ENCODE peak calls at places on chromosomes 11 and 22, in four cellular contexts. One of them, this sample, is unnamed.

GRCh38 chr11:131195801-131196517 is 174.5 kb upstream of the NTM start:
- DNase-seq in colonic mucosa: peak
- DNase-seq in heart left ventricle: peak
- DNase-seq in thoracic aorta: no peak
- DNase-seq in this sample: no peak

GRCh38 chr22:36330655-36331305 is 57.0 kb downstream of the MYH9 start:
- DNase-seq in heart left ventricle: peak
- DNase-seq in colonic mucosa: peak
- DNase-seq in thoracic aorta: peak
- DNase-seq in this sample: peak

GRCh38 chr11:68251770-68252169 is 20.0 kb downstream of the C11orf24 start:
- DNase-seq in thoracic aorta: no peak
- DNase-seq in heart left ventricle: no peak
- DNase-seq in colonic mucosa: no peak
- DNase-seq in this sample: no peak

GRCh38 chr22:30121988-30122387 is 41.7 kb downstream of the HORMAD2 start:
- DNase-seq in heart left ventricle: no peak
- DNase-seq in colonic mucosa: no peak
- DNase-seq in thoracic aorta: no peak
- DNase-seq in this sample: no peak

GRCh38 chr11:116891746-116892145 is 54.3 kb upstream of the APOA1 start:
- DNase-seq in thoracic aorta: no peak
- DNase-seq in colonic mucosa: no peak
- DNase-seq in heart left ventricle: no peak
- DNase-seq in this sample: no peak

GRCh38 chr22:47194476-47195155 is 432.2 kb downstream of the TBC1D22A start:
- DNase-seq in thoracic aorta: no peak
- DNase-seq in heart left ventricle: no peak
- DNase-seq in colonic mucosa: peak
- DNase-seq in this sample: peak

GRCh38 chr22:47281126-47282106 is 519.0 kb downstream of the TBC1D22A start:
- DNase-seq in colonic mucosa: no peak
- DNase-seq in heart left ventricle: no peak
- DNase-seq in thoracic aorta: no peak
- DNase-seq in this sample: no peak

GRCh38 chr11:75467881-75468280 is 34.9 kb upstream of the KLHL35 start:
- DNase-seq in colonic mucosa: no peak
- DNase-seq in heart left ventricle: no peak
- DNase-seq in thoracic aorta: no peak
- DNase-seq in this sample: no peak

GRCh38 chr11:125264091-125265022 is 99.8 kb downstream of the PKNOX2 start:
- DNase-seq in thoracic aorta: no peak
- DNase-seq in heart left ventricle: no peak
- DNase-seq in colonic mucosa: no peak
- DNase-seq in this sample: no peak

GRCh38 chr11:35354644-35355043 is 64.7 kb downstream of the SLC1A2 start:
- DNase-seq in colonic mucosa: no peak
- DNase-seq in heart left ventricle: no peak
- DNase-seq in thoracic aorta: no peak
- DNase-seq in this sample: no peak

GRCh38 chr11:75981546-75981945 is 166.5 kb downstream of the UVRAG start:
- DNase-seq in heart left ventricle: no peak
- DNase-seq in thoracic aorta: no peak
- DNase-seq in colonic mucosa: no peak
- DNase-seq in this sample: no peak

GRCh38 chr22:23180301-23180892 is at the start of gene BCR:
- DNase-seq in thoracic aorta: no peak
- DNase-seq in heart left ventricle: peak
- DNase-seq in colonic mucosa: peak
- DNase-seq in this sample: peak

GRCh38 chr22:32103648-32104326 is 55.3 kb downstream of the C22orf42 start:
- DNase-seq in heart left ventricle: no peak
- DNase-seq in thoracic aorta: no peak
- DNase-seq in colonic mucosa: no peak
- DNase-seq in this sample: no peak

GRCh38 chr22:19037282-19038163 is 84.7 kb downstream of the DGCR2 start:
- DNase-seq in thoracic aorta: no peak
- DNase-seq in colonic mucosa: no peak
- DNase-seq in heart left ventricle: no peak
- DNase-seq in this sample: peak

GRCh38 chr11:417652-418342 is 3.0 kb upstream of the SIGIRR start:
- DNase-seq in heart left ventricle: no peak
- DNase-seq in colonic mucosa: no peak
- DNase-seq in thoracic aorta: no peak
- DNase-seq in this sample: peak

GRCh38 chr11:62805991-62806441 is 776 bp upstream of the NXF1 start:
- DNase-seq in thoracic aorta: no peak
- DNase-seq in heart left ventricle: no peak
- DNase-seq in colonic mucosa: peak
- DNase-seq in this sample: no peak

GRCh38 chr22:35464399-35464798 is 64.5 kb downstream of the MCM5 start:
- DNase-seq in colonic mucosa: no peak
- DNase-seq in heart left ventricle: no peak
- DNase-seq in thoracic aorta: no peak
- DNase-seq in this sample: no peak

GRCh38 chr22:19779685-19780268 is 19.2 kb downstream of the TBX1 start:
- DNase-seq in colonic mucosa: no peak
- DNase-seq in heart left ventricle: no peak
- DNase-seq in thoracic aorta: no peak
- DNase-seq in this sample: no peak

GRCh38 chr11:62479631-62480201 is 60.9 kb downstream of the SCGB1A1 start:
- DNase-seq in colonic mucosa: no peak
- DNase-seq in thoracic aorta: no peak
- DNase-seq in heart left ventricle: no peak
- DNase-seq in this sample: no peak

GRCh38 chr22:36759481-36760159 is 16.3 kb downstream of the IFT27 start:
- DNase-seq in thoracic aorta: no peak
- DNase-seq in heart left ventricle: no peak
- DNase-seq in colonic mucosa: no peak
- DNase-seq in this sample: no peak

GRCh38 chr11:6505577-6506240 is 8.6 kb downstream of the DNHD1 start:
- DNase-seq in thoracic aorta: no peak
- DNase-seq in heart left ventricle: no peak
- DNase-seq in colonic mucosa: no peak
- DNase-seq in this sample: no peak

GRCh38 chr11:7775689-7776088 is 21.1 kb downstream of the OR5P2 start:
- DNase-seq in thoracic aorta: no peak
- DNase-seq in colonic mucosa: no peak
- DNase-seq in heart left ventricle: no peak
- DNase-seq in this sample: no peak

GRCh38 chr11:8260202-8260996 is 3.3 kb downstream of the LMO1 start:
- DNase-seq in colonic mucosa: no peak
- DNase-seq in thoracic aorta: no peak
- DNase-seq in heart left ventricle: no peak
- DNase-seq in this sample: peak

GRCh38 chr11:1702506-1702905 is 5.5 kb downstream of the KRTAP5-6 start:
- DNase-seq in thoracic aorta: no peak
- DNase-seq in heart left ventricle: no peak
- DNase-seq in colonic mucosa: peak
- DNase-seq in this sample: peak

GRCh38 chr11:2778630-2779498 is 79.1 kb upstream of the KCNQ1OT1 start:
- DNase-seq in colonic mucosa: peak
- DNase-seq in thoracic aorta: peak
- DNase-seq in heart left ventricle: peak
- DNase-seq in this sample: peak

GRCh38 chr11:69816671-69817070 is 2.5 kb downstream of the FGF3 start:
- DNase-seq in colonic mucosa: no peak
- DNase-seq in thoracic aorta: no peak
- DNase-seq in heart left ventricle: no peak
- DNase-seq in this sample: no peak

GRCh38 chr11:69819109-69819490 is at the start of gene FGF3:
- DNase-seq in thoracic aorta: no peak
- DNase-seq in heart left ventricle: no peak
- DNase-seq in colonic mucosa: no peak
- DNase-seq in this sample: no peak

GRCh38 chr11:69819541-69820070 is 390 bp upstream of the FGF3 start:
- DNase-seq in colonic mucosa: no peak
- DNase-seq in thoracic aorta: no peak
- DNase-seq in heart left ventricle: no peak
- DNase-seq in this sample: no peak

GRCh38 chr11:69817265-69818236 is 1.7 kb downstream of the FGF3 start:
- DNase-seq in colonic mucosa: no peak
- DNase-seq in heart left ventricle: no peak
- DNase-seq in thoracic aorta: no peak
- DNase-seq in this sample: no peak

GRCh38 chr11:69818243-69819108 is 740 bp downstream of the FGF3 start:
- DNase-seq in colonic mucosa: no peak
- DNase-seq in thoracic aorta: no peak
- DNase-seq in heart left ventricle: no peak
- DNase-seq in this sample: no peak
- H3K4me3 ChIP-seq in colonic mucosa: no peak
- H3K4me3 ChIP-seq in thoracic aorta: no peak
- H3K4me3 ChIP-seq in heart left ventricle: no peak
- H3K4me3 ChIP-seq in this sample: no peak

DNA sequence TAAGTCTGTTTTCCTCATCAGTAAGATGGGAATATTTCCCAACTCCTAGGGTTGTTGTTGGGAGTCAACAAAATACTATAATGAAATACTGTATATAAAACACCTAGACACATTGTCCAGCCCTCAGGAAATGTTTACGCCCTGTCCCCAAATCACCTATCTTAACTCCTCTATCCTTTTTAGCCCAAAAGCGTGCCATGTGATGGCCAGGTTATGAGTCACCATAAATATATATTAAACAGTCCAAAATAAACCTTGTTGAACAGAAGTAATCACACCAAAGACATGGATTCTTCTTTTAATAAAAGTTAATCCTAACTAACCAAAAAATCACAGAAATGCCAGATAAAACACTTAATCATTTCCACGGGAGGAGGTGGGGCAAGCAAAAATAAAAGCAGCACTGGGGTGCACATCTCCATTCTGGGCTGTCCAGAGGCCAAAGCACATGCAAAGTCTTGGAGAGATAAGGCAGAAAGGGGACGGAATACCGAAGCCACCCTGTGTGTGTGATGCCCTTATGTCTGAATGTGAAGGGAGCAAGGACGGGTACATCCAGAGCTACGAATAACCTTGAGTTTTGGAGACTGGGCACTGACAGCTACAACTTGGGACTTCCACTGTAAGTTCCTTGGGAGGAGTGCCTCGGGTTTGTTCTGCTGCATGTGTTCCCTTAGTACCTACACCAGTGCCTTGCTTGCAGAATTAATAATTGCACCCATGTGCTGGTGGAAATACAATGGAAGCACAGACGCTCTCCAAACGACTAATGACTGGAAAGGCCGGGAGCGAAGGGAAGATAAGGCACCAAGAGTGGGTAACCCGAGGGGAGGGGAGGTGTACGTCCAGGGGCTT is 1.1 kb downstream of the OSBP start:
- DNase-seq in thoracic aorta: no peak
- DNase-seq in colonic mucosa: no peak
- DNase-seq in heart left ventricle: no peak
- DNase-seq in this sample: no peak
- H3K27ac ChIP-seq in thoracic aorta: peak
- H3K27ac ChIP-seq in colonic mucosa: peak
- H3K27ac ChIP-seq in heart left ventricle: peak
- H3K27ac ChIP-seq in this sample: peak

GRCh38 chr22:39242809-39243442 is 1.9 kb downstream of the PDGFB start:
- DNase-seq in colonic mucosa: peak
- DNase-seq in heart left ventricle: no peak
- DNase-seq in thoracic aorta: no peak
- DNase-seq in this sample: no peak

GRCh38 chr22:39241632-39242388 is 3.0 kb downstream of the PDGFB start:
- DNase-seq in heart left ventricle: no peak
- DNase-seq in thoracic aorta: no peak
- DNase-seq in colonic mucosa: no peak
- DNase-seq in this sample: no peak

GRCh38 chr22:39243443-39244072 is 1.2 kb downstream of the PDGFB start:
- DNase-seq in heart left ventricle: no peak
- DNase-seq in colonic mucosa: no peak
- DNase-seq in thoracic aorta: no peak
- DNase-seq in this sample: no peak

GRCh38 chr22:39240841-39241631 is 3.7 kb downstream of the PDGFB start:
- DNase-seq in heart left ventricle: peak
- DNase-seq in thoracic aorta: no peak
- DNase-seq in colonic mucosa: peak
- DNase-seq in this sample: no peak

GRCh38 chr22:39242389-39242808 is 2.4 kb downstream of the PDGFB start:
- DNase-seq in heart left ventricle: peak
- DNase-seq in thoracic aorta: no peak
- DNase-seq in colonic mucosa: no peak
- DNase-seq in this sample: no peak
- H3K4me3 ChIP-seq in heart left ventricle: peak
- H3K4me3 ChIP-seq in thoracic aorta: peak
- H3K4me3 ChIP-seq in colonic mucosa: peak
- H3K4me3 ChIP-seq in this sample: peak

DNA sequence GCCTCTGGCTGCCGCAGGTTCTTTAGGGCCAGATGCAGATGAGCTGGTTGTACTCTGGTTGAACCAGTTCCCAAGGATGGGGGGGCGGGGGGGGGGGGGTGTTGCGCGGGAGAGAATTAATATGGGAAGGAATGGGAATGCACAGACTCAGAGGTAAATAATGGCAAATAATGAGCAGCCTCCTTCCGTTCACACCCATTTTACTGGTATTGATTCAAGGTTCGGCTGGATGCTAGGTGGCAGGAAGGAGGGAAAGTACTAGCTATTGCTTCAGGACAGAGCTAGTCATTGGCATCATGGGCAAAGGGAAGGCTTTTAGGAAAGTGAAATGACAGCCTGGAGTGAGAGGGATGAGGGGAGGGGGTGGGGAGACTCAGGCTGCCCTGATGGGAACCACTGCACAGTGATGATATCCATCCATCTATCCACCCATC is at the start of gene VSTM5:
- DNase-seq in colonic mucosa: peak
- DNase-seq in thoracic aorta: no peak
- DNase-seq in heart left ventricle: no peak
- DNase-seq in this sample: no peak
- H3K27ac ChIP-seq in colonic mucosa: peak
- H3K27ac ChIP-seq in thoracic aorta: no peak
- H3K27ac ChIP-seq in heart left ventricle: no peak
- H3K27ac ChIP-seq in this sample: no peak

DNA sequence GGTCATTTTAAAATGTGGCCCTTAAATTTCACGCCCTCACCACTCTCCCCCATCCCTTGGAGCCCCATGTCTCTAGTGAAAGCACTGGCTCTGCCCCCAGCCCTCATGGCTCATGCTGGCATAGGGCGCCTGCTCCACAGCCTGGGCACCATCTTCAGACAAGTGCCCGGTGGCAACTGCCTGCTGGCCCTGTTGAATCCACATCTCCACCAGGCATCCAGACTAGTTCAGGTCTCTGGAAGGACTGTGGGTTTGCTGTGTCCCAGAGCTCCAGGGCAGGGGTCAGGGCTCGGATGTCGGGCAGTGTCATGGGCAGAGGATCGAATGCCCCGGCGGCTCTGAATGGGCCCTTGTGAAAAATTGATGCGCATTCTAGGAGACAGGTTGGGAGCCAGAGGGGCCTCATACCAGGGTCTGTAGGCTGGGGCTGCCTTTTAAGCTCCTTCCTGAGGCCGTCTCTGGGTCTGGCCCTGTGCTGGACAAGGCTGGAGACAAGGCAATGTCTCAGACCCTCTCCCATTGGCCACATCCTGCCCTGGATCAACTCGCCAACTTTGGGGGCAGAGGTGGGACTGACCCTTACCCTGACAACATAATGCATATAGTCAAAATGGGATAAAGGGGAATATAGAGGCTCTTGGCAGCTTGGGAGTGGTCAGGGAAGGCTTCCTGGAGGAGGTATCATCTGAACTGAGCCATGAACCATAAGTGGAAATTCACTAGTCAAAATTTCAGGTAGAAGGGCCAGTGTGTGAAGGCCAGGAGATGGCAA is 1.2 kb downstream of the MYO7A start:
- DNase-seq in heart left ventricle: no peak
- DNase-seq in colonic mucosa: no peak
- DNase-seq in thoracic aorta: no peak
- DNase-seq in this sample: no peak
- H3K4me3 ChIP-seq in heart left ventricle: no peak
- H3K4me3 ChIP-seq in colonic mucosa: no peak
- H3K4me3 ChIP-seq in thoracic aorta: no peak
- H3K4me3 ChIP-seq in this sample: no peak